ENCODE peak calls at places on chromosomes 6 and 20, in seven cellular contexts. Z is GDM1; I is T-helper 17 cell; X is glutamatergic neuron; F is stimulated activated CD8-positive, alpha-beta memory T cell treated with anti-CD3 and anti-CD28 coated beads, Interleukin-15, amount 100 ng/mL, for 4 hours; E is CD8-positive, alpha-beta memory T cell; S is testis. O is an unnamed sample.

GRCh38 chr20:49964964-49965780 is 17.6 kb upstream of the SNAI1 start:
- DNase-seq in Z (no peak), I (no peak), X (peak), F (no peak), E (no peak), S (peak), O (no peak)

GRCh38 chr6:16344756-16345155 is 106.4 kb downstream of the GMPR start:
- DNase-seq in Z (no peak), I (no peak), X (no peak), F (no peak), E (no peak), S (no peak), O (no peak)

GRCh38 chr20:44450938-44451450 is 24.7 kb upstream of the TTPAL start:
- DNase-seq in Z (no peak), I (no peak), X (no peak), F (no peak), E (no peak), S (no peak), O (no peak)

GRCh38 chr20:34415079-34415478 is 52.0 kb downstream of the ITCH start:
- DNase-seq in Z (no peak), I (no peak), X (no peak), F (no peak), E (no peak), S (no peak), O (no peak)

GRCh38 chr20:19205999-19206398 is 6.4 kb upstream of the SLC24A3 start:
- DNase-seq in Z (peak), I (peak), X (peak), F (peak), E (peak), S (peak), O (no peak)

GRCh38 chr20:45059022-45059728 is 41.8 kb downstream of the KCNS1 start:
- DNase-seq in Z (no peak), I (no peak), X (no peak), F (no peak), E (no peak), S (no peak), O (no peak)

GRCh38 chr6:128508588-128509296 is 11.7 kb downstream of the PTPRK start:
- DNase-seq in Z (no peak), I (no peak), X (no peak), F (no peak), E (no peak), S (no peak), O (no peak)

GRCh38 chr6:1464796-1465348 is 75.5 kb downstream of the FOXF2 start:
- DNase-seq in Z (no peak), I (no peak), X (no peak), F (no peak), E (no peak), S (no peak), O (no peak)

GRCh38 chr20:56454754-56455153 is 13.7 kb upstream of the RTF2 start:
- DNase-seq in Z (no peak), I (no peak), X (no peak), F (no peak), E (no peak), S (no peak), O (no peak)

GRCh38 chr20:31704225-31705119 is 18.2 kb downstream of the BCL2L1 start:
- DNase-seq in Z (no peak), I (no peak), X (no peak), F (no peak), E (no peak), S (no peak), O (no peak)

GRCh38 chr20:53444386-53444785 is 149.3 kb downstream of the ZNF217 start:
- DNase-seq in Z (no peak), I (no peak), X (no peak), F (no peak), E (no peak), S (peak), O (no peak)

GRCh38 chr20:63520939-63521601 is 505 bp downstream of the PPDPF start:
- DNase-seq in Z (peak), I (peak), X (peak), F (peak), E (peak), S (peak), O (no peak)

GRCh38 chr6:42339991-42340401 is 111.7 kb downstream of the TRERF1 start:
- DNase-seq in Z (no peak), I (no peak), X (no peak), F (no peak), E (no peak), S (no peak), O (no peak)

GRCh38 chr20:32168184-32168910 is 39.2 kb downstream of the PLAGL2 start:
- DNase-seq in Z (no peak), I (no peak), X (no peak), F (no peak), E (no peak), S (no peak), O (peak)

GRCh38 chr6:20599302-20600051 is 65.2 kb downstream of the CDKAL1 start:
- DNase-seq in Z (no peak), I (no peak), X (no peak), F (no peak), E (no peak), S (no peak), O (no peak)

GRCh38 chr6:47047479-47048411 is 5.6 kb upstream of the ADGRF1 start:
- DNase-seq in Z (peak), I (no peak), X (peak), F (no peak), E (no peak), S (peak), O (no peak)

GRCh38 chr6:82867946-82868345 is 197.7 kb downstream of the UBE3D start:
- DNase-seq in Z (no peak), I (no peak), X (no peak), F (no peak), E (no peak), S (no peak), O (no peak)

GRCh38 chr6:143705564-143705963 is 27.8 kb downstream of the PHACTR2 start:
- DNase-seq in Z (no peak), I (no peak), X (no peak), F (no peak), E (no peak), S (no peak), O (no peak)

GRCh38 chr6:117505337-117505736 is 22.9 kb downstream of the DCBLD1 start:
- DNase-seq in Z (no peak), I (no peak), X (peak), F (no peak), E (no peak), S (no peak), O (no peak)